ENCODE peak calls at places on chromosomes 3 and 15, in ten cellular contexts. X is tibial nerve, G is T-helper 1 cell, M is B cell, Z is Peyer's patch, P is PC-3, J is RPMI8226, S is GM12878, O is ACHN, H is lower lobe of right lung. T is an unnamed sample.

GRCh38 chr3:127286571-127287140 is 1.2 kb downstream of the PRR20G start:
- DNase-seq in J (no peak), S (no peak), G (no peak), O (peak; percentile 39), P (peak; percentile 38), Z (no peak), M (no peak), X (no peak), H (no peak), T (peak; percentile 35)

GRCh38 chr15:88334436-88334835 is 77.9 kb upstream of the NTRK3 start:
- DNase-seq in X (no peak), Z (no peak), M (no peak), J (no peak), O (no peak), S (no peak), H (no peak), P (no peak), G (no peak), T (no peak)

GRCh38 chr3:45041666-45042065 is 15.6 kb downstream of the CLEC3B start:
- DNase-seq in O (no peak), P (no peak), Z (no peak), G (peak; percentile 9), M (no peak), J (no peak), S (peak; percentile 60), H (no peak), X (no peak), T (no peak)

GRCh38 chr15:51135276-51135675 is 40.6 kb upstream of the TNFAIP8L3 start:
- DNase-seq in P (no peak), G (no peak), J (no peak), Z (no peak), S (no peak), O (no peak), X (no peak), M (no peak), H (no peak), T (no peak)

GRCh38 chr3:116316781-116317180 is 128.5 kb downstream of the LSAMP start:
- DNase-seq in Z (no peak), J (no peak), X (no peak), G (no peak), S (no peak), P (no peak), O (no peak), H (no peak), M (no peak), T (no peak)

GRCh38 chr3:10744098-10744465 is 71.9 kb upstream of the SLC6A11 start:
- DNase-seq in Z (no peak), G (peak; percentile 30), M (no peak), H (no peak), O (no peak), S (no peak), X (no peak), P (peak; percentile 25), J (peak; percentile 52), T (no peak)

GRCh38 chr3:173745952-173746682 is 348.6 kb downstream of the NLGN1 start:
- DNase-seq in G (no peak), P (peak; percentile 46), M (no peak), X (no peak), S (no peak), O (no peak), H (no peak), J (no peak), Z (no peak), T (peak; percentile 76)

GRCh38 chr3:69842789-69843188 is 103.5 kb downstream of the MITF start:
- DNase-seq in J (peak; percentile 52), S (no peak), M (no peak), P (no peak), X (no peak), G (no peak), Z (no peak), O (no peak), H (no peak), T (no peak)

GRCh38 chr15:68555348-68556037 is 23.3 kb upstream of the CORO2B start:
- DNase-seq in S (no peak), P (no peak), G (no peak), J (no peak), Z (no peak), X (no peak), M (no peak), O (no peak), H (no peak), T (no peak)